ENCODE peak calls at places on chromosomes 3 and 15, in five cellular contexts. One of them, this sample, is unnamed.
A peak's percentile ranks its signal among the peaks of the same experiment; 100 is the strongest.

GRCh38 chr15:92500023-92500630 is 106.4 kb downstream of the ST8SIA2 start:
- DNase-seq in stomach: no peak
- DNase-seq in transverse colon: no peak
- DNase-seq in H1: peak; percentile 26
- DNase-seq in sigmoid colon: no peak
- DNase-seq in this sample: no peak

GRCh38 chr3:126508539-126508938 is 9.0 kb downstream of the UROC1 start:
- DNase-seq in stomach: no peak
- DNase-seq in transverse colon: no peak
- DNase-seq in H1: no peak
- DNase-seq in sigmoid colon: peak; percentile 56
- DNase-seq in this sample: no peak

GRCh38 chr3:47475029-47475569 is 642 bp downstream of the SCAP start:
- DNase-seq in stomach: no peak
- DNase-seq in transverse colon: peak; percentile 14
- DNase-seq in H1: no peak
- DNase-seq in sigmoid colon: no peak
- DNase-seq in this sample: no peak

GRCh38 chr15:48681274-48681840 is 35.8 kb upstream of the FBN1 start:
- DNase-seq in stomach: no peak
- DNase-seq in transverse colon: no peak
- DNase-seq in H1: no peak
- DNase-seq in sigmoid colon: no peak
- DNase-seq in this sample: no peak

GRCh38 chr3:59150039-59150438 is 100.2 kb upstream of the CFAP20DC start:
- DNase-seq in stomach: no peak
- DNase-seq in transverse colon: no peak
- DNase-seq in H1: no peak
- DNase-seq in sigmoid colon: no peak
- DNase-seq in this sample: no peak

GRCh38 chr3:132625613-132626012 is 28.5 kb downstream of the ACKR4 start:
- DNase-seq in stomach: no peak
- DNase-seq in transverse colon: no peak
- DNase-seq in H1: no peak
- DNase-seq in sigmoid colon: no peak
- DNase-seq in this sample: no peak

GRCh38 chr15:48802867-48803266 is 8.0 kb downstream of the CEP152 start:
- DNase-seq in stomach: no peak
- DNase-seq in transverse colon: no peak
- DNase-seq in H1: no peak
- DNase-seq in sigmoid colon: no peak
- DNase-seq in this sample: no peak

GRCh38 chr3:155664922-155665695 is 79.8 kb downstream of the PLCH1 start:
- DNase-seq in stomach: peak; percentile 54
- DNase-seq in transverse colon: peak; percentile 52
- DNase-seq in H1: no peak
- DNase-seq in sigmoid colon: peak; percentile 89
- DNase-seq in this sample: peak; percentile 63

GRCh38 chr3:186626254-186626847 is 13.5 kb downstream of the AHSG start:
- DNase-seq in stomach: no peak
- DNase-seq in transverse colon: no peak
- DNase-seq in H1: no peak
- DNase-seq in sigmoid colon: no peak
- DNase-seq in this sample: no peak

GRCh38 chr3:56748663-56749231 is 53.0 kb downstream of the ARHGEF3 start:
- DNase-seq in stomach: no peak
- DNase-seq in transverse colon: no peak
- DNase-seq in H1: no peak
- DNase-seq in sigmoid colon: no peak
- DNase-seq in this sample: no peak

GRCh38 chr15:39502616-39503195 is 78.2 kb upstream of the THBS1 start:
- DNase-seq in stomach: no peak
- DNase-seq in transverse colon: no peak
- DNase-seq in H1: no peak
- DNase-seq in sigmoid colon: no peak
- DNase-seq in this sample: no peak

GRCh38 chr15:41557673-41558399 is 1.2 kb upstream of the TYRO3 start:
- DNase-seq in stomach: peak; percentile 69
- DNase-seq in transverse colon: peak; percentile 60
- DNase-seq in H1: peak; percentile 84
- DNase-seq in sigmoid colon: peak; percentile 78
- DNase-seq in this sample: peak; percentile 92

GRCh38 chr15:84648539-84648938 is 5.5 kb downstream of the WDR73 start:
- DNase-seq in stomach: no peak
- DNase-seq in transverse colon: no peak
- DNase-seq in H1: no peak
- DNase-seq in sigmoid colon: peak; percentile 77
- DNase-seq in this sample: no peak

GRCh38 chr15:35874260-35874905 is 328.4 kb upstream of the DPH6 start:
- DNase-seq in stomach: no peak
- DNase-seq in transverse colon: no peak
- DNase-seq in H1: no peak
- DNase-seq in sigmoid colon: no peak
- DNase-seq in this sample: no peak

DNA sequence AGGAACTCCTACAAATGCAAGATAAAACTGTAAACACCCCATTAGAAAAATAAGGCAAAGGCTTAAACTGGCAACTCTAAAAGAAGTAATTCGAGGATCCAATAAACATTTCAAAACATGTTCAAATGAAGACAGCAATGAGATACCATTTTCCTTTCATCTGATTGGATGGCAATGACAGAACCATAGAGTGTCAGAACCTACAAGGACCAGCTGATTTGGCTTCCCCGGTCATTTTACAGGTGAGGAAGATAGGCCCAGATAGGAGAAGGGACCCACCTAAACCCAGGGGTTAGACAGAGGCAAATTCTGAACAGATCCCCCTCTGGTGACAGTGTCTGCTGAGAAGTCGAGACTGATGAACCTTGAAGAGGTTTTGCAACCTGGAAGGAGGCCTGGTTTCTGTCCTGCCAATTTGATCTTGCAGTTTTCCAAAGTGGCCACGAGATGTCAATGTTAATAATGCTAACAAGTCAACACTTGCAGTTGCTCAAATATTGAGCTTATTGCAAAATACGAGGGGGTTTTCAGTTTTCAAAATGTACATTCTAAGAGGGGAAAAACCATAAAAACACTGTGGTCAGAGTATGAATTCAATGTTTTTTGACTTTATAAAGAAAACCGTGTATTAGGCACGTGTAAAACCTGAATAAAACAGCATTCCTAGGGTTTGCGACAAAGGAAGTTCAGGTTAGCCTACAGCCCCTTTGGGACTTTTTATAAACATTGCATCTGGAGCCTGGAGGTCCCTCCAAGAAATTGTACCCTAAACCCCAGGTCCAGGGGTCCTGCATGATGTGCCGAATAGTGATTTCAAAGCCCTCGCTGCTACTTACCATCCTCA is 21.5 kb downstream of the CFAP161 start:
- DNase-seq in stomach: peak; percentile 36
- DNase-seq in transverse colon: peak; percentile 13
- DNase-seq in H1: no peak
- DNase-seq in sigmoid colon: peak; percentile 78
- DNase-seq in this sample: peak; percentile 42
- TF ChIP-seq POLR2AphosphoS5 in stomach: no peak
- TF ChIP-seq POLR2AphosphoS5 in transverse colon: no peak
- TF ChIP-seq POLR2AphosphoS5 in H1: no peak
- TF ChIP-seq POLR2AphosphoS5 in sigmoid colon: peak; percentile 15
- TF ChIP-seq POLR2AphosphoS5 in this sample: no peak

GRCh38 chr15:25415217-25415616 is 23.6 kb downstream of the UBE3A start:
- DNase-seq in stomach: no peak
- DNase-seq in transverse colon: no peak
- DNase-seq in H1: no peak
- DNase-seq in sigmoid colon: no peak
- DNase-seq in this sample: no peak

GRCh38 chr15:25417604-25418003 is 21.2 kb downstream of the UBE3A start:
- DNase-seq in stomach: no peak
- DNase-seq in transverse colon: no peak
- DNase-seq in H1: no peak
- DNase-seq in sigmoid colon: no peak
- DNase-seq in this sample: no peak

GRCh38 chr15:25418202-25418601 is 20.6 kb downstream of the UBE3A start:
- DNase-seq in stomach: no peak
- DNase-seq in transverse colon: no peak
- DNase-seq in H1: no peak
- DNase-seq in sigmoid colon: no peak
- DNase-seq in this sample: no peak

GRCh38 chr15:25415707-25416106 is 23.1 kb downstream of the UBE3A start:
- DNase-seq in stomach: no peak
- DNase-seq in transverse colon: no peak
- DNase-seq in H1: no peak
- DNase-seq in sigmoid colon: no peak
- DNase-seq in this sample: no peak

DNA sequence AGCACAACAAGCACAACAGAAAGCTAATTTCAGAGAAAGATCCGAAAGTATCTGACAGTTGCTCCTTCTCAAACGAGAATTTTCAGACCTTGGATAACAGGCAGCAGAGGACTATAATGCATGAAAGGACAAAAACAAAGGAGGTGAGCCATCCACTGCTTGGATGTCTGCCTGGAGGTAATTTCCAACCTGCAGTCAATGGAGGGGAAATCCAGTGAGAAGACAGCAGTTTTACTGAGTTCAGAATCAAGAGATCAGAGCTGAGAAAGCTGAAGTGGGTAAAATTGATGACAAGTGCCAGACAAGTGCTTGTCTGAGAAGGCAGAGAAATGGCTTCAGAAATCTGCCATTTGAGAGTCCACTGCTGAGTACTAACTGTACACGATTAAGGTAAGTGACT is 22.1 kb downstream of the UBE3A start:
- DNase-seq in stomach: no peak
- DNase-seq in transverse colon: no peak
- DNase-seq in H1: no peak
- DNase-seq in sigmoid colon: no peak
- DNase-seq in this sample: no peak
- TF ChIP-seq EP300 in stomach: no peak
- TF ChIP-seq EP300 in transverse colon: no peak
- TF ChIP-seq EP300 in H1: no peak
- TF ChIP-seq EP300 in sigmoid colon: no peak
- TF ChIP-seq EP300 in this sample: no peak

DNA sequence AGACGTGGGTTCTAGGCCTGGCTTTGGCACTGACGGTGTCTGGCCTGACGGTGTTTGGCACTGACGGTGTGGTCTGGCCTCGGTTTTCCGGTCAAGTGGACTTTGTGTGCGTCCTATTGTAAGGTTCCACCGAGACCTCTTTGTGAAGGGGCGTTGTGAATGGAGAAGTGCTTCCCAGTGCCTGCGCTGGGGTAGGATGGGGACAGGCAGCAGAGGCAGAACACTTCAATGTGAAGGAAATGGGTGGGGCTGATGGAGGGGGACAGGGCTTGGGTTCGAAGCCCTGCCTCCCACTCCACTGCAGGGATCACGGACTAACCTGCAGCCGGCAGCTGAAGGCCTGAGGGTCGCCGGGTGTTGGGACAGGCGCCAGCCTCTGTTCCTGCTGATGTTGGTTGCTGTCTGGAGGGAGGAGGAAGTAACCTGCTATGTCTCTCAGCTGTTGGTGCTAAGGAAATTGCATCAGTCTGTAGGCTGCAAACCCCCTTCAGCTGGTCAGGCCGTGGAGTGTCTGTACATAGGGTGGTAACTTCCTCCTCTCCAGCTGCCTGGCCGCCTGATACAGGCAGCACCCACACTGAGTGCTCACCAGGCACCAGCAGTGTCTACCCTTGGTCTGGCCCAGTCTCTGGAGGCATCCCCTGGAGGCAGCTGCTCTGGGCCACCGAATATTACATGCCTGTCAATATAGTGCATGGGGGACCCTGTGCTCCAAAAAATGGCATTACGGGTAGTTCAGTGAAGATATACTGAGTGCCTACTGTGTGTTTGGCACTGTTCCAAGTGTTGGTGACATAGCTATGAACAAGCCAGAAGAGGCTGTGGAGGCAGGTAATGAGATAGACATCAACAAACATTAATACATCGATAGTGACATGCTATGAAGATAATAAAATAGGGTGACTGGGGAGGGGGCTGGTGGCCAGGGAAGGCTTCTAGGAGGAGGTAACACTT is 1.1 kb downstream of the TM6SF1 start:
- DNase-seq in stomach: peak; percentile 34
- DNase-seq in transverse colon: peak; percentile 41
- DNase-seq in H1: no peak
- DNase-seq in sigmoid colon: peak; percentile 82
- DNase-seq in this sample: peak; percentile 88
- TF ChIP-seq POLR2A in stomach: no peak
- TF ChIP-seq POLR2A in transverse colon: peak; percentile 48
- TF ChIP-seq POLR2A in H1: no peak
- TF ChIP-seq POLR2A in sigmoid colon: no peak
- TF ChIP-seq POLR2A in this sample: peak; percentile 58

GRCh38 chr3:188365978-188366698 is 212.2 kb downstream of the LPP start:
- DNase-seq in stomach: no peak
- DNase-seq in transverse colon: no peak
- DNase-seq in H1: no peak
- DNase-seq in sigmoid colon: no peak
- DNase-seq in this sample: no peak
- TF ChIP-seq POLR2AphosphoS5 in stomach: peak; percentile 32
- TF ChIP-seq POLR2AphosphoS5 in transverse colon: peak; percentile 31
- TF ChIP-seq POLR2AphosphoS5 in H1: no peak
- TF ChIP-seq POLR2AphosphoS5 in sigmoid colon: no peak
- TF ChIP-seq POLR2AphosphoS5 in this sample: peak; percentile 51

DNA sequence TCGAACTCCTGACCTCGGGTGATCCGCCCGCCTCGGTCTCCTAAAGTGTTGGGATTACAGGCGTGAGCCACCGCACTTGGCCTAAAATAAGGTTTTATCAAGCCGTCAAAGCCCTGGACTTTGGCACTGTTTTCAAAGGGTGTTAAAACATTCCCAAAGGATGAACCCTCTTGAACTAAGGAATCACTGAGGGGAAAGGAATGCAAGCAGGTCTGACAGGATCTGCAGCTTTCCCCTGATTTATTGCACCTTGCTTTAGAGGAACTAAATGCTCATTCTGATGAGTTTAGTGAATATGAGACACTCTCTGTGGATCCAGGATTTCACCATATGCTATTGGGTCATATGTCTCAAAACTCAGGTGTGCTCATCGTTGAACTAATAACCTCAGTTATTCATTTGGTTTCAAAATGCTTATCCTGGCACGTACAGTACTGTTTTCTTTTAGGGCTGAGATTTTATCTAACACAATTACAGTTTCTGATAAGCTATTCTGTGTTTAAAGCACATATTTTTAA is 63.0 kb upstream of the TSC22D2 start:
- DNase-seq in stomach: peak; percentile 58
- DNase-seq in transverse colon: peak; percentile 90
- DNase-seq in H1: no peak
- DNase-seq in sigmoid colon: no peak
- DNase-seq in this sample: no peak
- TF ChIP-seq EP300 in stomach: no peak
- TF ChIP-seq EP300 in transverse colon: peak; percentile 72
- TF ChIP-seq EP300 in H1: no peak
- TF ChIP-seq EP300 in sigmoid colon: no peak
- TF ChIP-seq EP300 in this sample: no peak

GRCh38 chr3:72847282-72847681 is 963 bp downstream of the SHQ1 start:
- DNase-seq in stomach: no peak
- DNase-seq in transverse colon: no peak
- DNase-seq in H1: no peak
- DNase-seq in sigmoid colon: no peak
- DNase-seq in this sample: no peak

GRCh38 chr3:72844436-72844999 is 3.7 kb downstream of the SHQ1 start:
- DNase-seq in stomach: no peak
- DNase-seq in transverse colon: no peak
- DNase-seq in H1: no peak
- DNase-seq in sigmoid colon: no peak
- DNase-seq in this sample: no peak

GRCh38 chr3:72848703-72849081 is 447 bp upstream of the SHQ1 start:
- DNase-seq in stomach: no peak
- DNase-seq in transverse colon: no peak
- DNase-seq in H1: no peak
- DNase-seq in sigmoid colon: no peak
- DNase-seq in this sample: no peak

GRCh38 chr3:72847751-72848702 is at the start of gene SHQ1:
- DNase-seq in stomach: peak; percentile 97
- DNase-seq in transverse colon: peak; percentile 98
- DNase-seq in H1: peak; percentile 93
- DNase-seq in sigmoid colon: peak; percentile 98
- DNase-seq in this sample: peak; percentile 94
- TF ChIP-seq POLR2A in stomach: no peak
- TF ChIP-seq POLR2A in transverse colon: peak; percentile 25
- TF ChIP-seq POLR2A in H1: no peak
- TF ChIP-seq POLR2A in sigmoid colon: peak; percentile 36
- TF ChIP-seq POLR2A in this sample: no peak

This sample was measured in upper lobe of left lung.